ENCODE peak calls at places on chromosomes 6 and 20, in six cellular contexts. T is HCT116, R is GM12878, N is upper lobe of left lung, W is HepG2, P is K562. J is an unnamed sample. For H3K4me1, the result is how much of the 10 kb centered on the place peaks cover.

GRCh38 chr20:49399329-49399728 is 83.1 kb downstream of the KCNB1 start:
- ATAC-seq in T (no peak), R (no peak), N (no peak), W (no peak), P (no peak), J (peak)

GRCh38 chr6:70216767-70217166 is 86.1 kb downstream of the COL9A1 start:
- ATAC-seq in T (no peak), R (no peak), N (no peak), W (no peak), P (no peak), J (no peak)

GRCh38 chr6:14109411-14109826 is 8.2 kb upstream of the CD83 start:
- ATAC-seq in T (no peak), R (no peak), N (no peak), W (no peak), P (peak), J (no peak)

GRCh38 chr6:98958791-98959190 is 11.0 kb upstream of the FBXL4 start:
- ATAC-seq in T (no peak), R (no peak), N (no peak), W (no peak), P (no peak), J (no peak)

GRCh38 chr6:89205819-89206218 is 11.3 kb downstream of the GABRR1 start:
- ATAC-seq in T (no peak), R (no peak), N (no peak), W (no peak), P (no peak), J (no peak)

GRCh38 chr20:41499064-41499463 is 119.1 kb downstream of the CHD6 start:
- ATAC-seq in T (no peak), R (no peak), N (no peak), W (no peak), P (no peak), J (no peak)

GRCh38 chr20:32353848-32354496 is 4.2 kb upstream of the ASXL1 start:
- ATAC-seq in T (no peak), R (no peak), N (no peak), W (no peak), P (no peak), J (no peak)

GRCh38 chr6:32944265-32944664 is 3.4 kb upstream of the HLA-DMB start:
- ATAC-seq in T (no peak), R (peak), N (peak), W (no peak), P (no peak), J (no peak)

GRCh38 chr6:34182751-34183531 is 37.1 kb upstream of the GRM4 start:
- ATAC-seq in T (no peak), R (peak), N (peak), W (no peak), P (peak), J (no peak)

GRCh38 chr6:6952484-6952883 is 155.3 kb upstream of the RREB1 start:
- ATAC-seq in T (no peak), R (no peak), N (no peak), W (no peak), P (no peak), J (no peak)

GRCh38 chr6:123802351-123802696 is 1.3 kb upstream of the NKAIN2 start:
- ATAC-seq in T (peak), R (peak), N (peak), W (peak), P (no peak), J (no peak)

GRCh38 chr6:146364816-146365594 is 178.6 kb upstream of the RAB32 start:
- ATAC-seq in T (no peak), R (no peak), N (no peak), W (no peak), P (no peak), J (no peak)

GRCh38 chr6:134123666-134124208 is 71.3 kb upstream of the SLC2A12 start:
- ATAC-seq in T (peak), R (peak), N (peak), W (peak), P (peak), J (no peak)

GRCh38 chr20:14711681-14712080 is 374.3 kb upstream of the FLRT3 start:
- ATAC-seq in T (no peak), R (no peak), N (no peak), W (no peak), P (no peak), J (no peak)

GRCh38 chr20:38730989-38731737 is 6.9 kb downstream of the SLC32A1 start:
- ATAC-seq in T (peak), R (peak), N (peak), W (peak), P (peak), J (peak)

GRCh38 chr20:39983183-39983582 is 705.9 kb downstream of the MAFB start:
- ATAC-seq in T (no peak), R (no peak), N (no peak), W (no peak), P (no peak), J (no peak)

GRCh38 chr20:39983655-39984054 is 705.4 kb downstream of the MAFB start:
- ATAC-seq in T (no peak), R (no peak), N (no peak), W (no peak), P (no peak), J (no peak)

GRCh38 chr20:39985276-39985675 is 703.8 kb downstream of the MAFB start:
- ATAC-seq in T (no peak), R (no peak), N (no peak), W (no peak), P (no peak), J (no peak)

GRCh38 chr20:39988991-39989390 is 700.0 kb downstream of the MAFB start:
- ATAC-seq in T (no peak), R (no peak), N (no peak), W (no peak), P (no peak), J (no peak)

GRCh38 chr20:39986231-39986904 is 702.7 kb downstream of the MAFB start:
- ATAC-seq in T (no peak), R (no peak), N (peak), W (no peak), P (no peak), J (peak)
- TF ChIP-seq POLR2AphosphoS5 in T (no peak), R (no peak), N (peak), W (no peak), P (no peak), J (peak)

GRCh38 chr6:140043357-140043756 is 668.9 kb upstream of the CITED2 start:
- ATAC-seq in T (peak), R (no peak), N (peak), W (no peak), P (no peak), J (peak)
- TF ChIP-seq POLR2A in T (no peak), R (no peak), N (no peak), W (no peak), P (no peak), J (no peak)

GRCh38 chr6:138540468-138540867 is 41.2 kb upstream of the NHSL1 start:
- ATAC-seq in T (no peak), R (peak), N (no peak), W (no peak), P (no peak), J (no peak)
- H3K4me1 ChIP-seq in T (under half), R (under half), N (under half), W (half or more), P (under half), J (half or more)

DNA sequence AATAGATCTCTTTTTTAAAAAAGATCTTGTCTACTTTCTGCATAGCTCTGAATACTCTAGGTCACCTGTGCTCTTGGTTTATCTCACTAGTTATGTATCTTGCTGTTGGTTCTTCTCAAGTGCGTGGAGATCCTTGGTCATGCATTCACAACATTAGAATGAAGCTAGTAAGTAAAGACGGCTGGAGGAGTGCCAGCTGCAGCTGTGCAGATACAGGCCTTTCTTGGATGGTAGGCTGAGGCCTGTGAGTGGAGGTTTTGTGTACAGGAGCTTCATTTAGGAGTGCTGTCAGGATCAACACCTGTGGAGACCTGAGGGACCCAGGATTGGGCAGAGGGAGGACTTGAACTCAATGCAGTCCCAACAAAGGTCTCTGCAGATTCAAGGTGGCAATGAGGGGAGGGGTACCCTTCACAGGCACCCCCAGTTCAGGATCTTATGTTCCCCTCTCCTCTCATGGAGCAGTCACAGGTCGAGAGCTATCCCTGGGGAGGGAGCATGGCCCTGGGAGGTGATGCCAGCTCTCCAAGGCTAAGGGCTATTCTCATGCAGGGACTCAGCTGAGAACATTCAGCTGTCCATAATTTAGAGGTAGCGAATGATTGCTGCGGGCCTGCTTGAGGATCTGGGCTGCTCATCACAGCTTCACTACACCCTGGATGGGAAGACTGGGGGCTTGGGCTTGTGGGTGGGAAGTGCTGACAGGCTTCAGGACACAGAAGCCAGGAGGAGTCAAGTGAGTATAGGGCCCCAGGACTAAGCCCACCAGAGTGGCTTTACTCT is 98.9 kb upstream of the ENPP5 start:
- ATAC-seq in T (no peak), R (no peak), N (no peak), W (no peak), P (no peak), J (peak)
- TF ChIP-seq POLR2AphosphoS5 in T (no peak), R (no peak), N (no peak), W (no peak), P (no peak), J (no peak)

DNA sequence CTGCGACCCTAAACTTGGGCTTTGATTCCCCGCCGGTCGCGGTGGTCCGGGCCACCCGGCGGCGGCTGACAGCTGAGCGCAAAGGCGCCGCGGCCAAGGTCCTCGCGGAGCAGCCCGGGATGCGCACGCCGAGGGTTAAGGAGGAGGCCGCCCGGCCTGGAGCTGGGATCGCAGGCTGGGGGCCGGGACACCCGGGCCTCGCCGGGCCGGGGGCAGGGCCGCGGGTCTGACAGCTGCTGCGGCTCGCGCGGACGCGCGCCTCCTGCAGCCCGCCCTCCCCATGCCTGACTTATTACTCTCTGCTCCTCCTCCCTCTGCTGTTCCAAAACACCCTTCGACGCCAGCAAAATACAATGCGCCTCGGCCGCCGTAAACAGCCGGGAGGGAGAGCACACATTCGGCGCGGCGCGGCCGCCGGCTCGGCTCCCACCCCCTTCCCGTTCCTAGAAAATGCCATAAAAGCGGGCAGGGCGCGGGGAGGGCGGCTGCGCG is 743 bp downstream of the BACH2 start:
- ATAC-seq in T (peak), R (peak), N (peak), W (peak), P (peak), J (peak)
- TF ChIP-seq POLR2A in T (no peak), R (no peak), N (peak), W (no peak), P (no peak), J (peak)

DNA sequence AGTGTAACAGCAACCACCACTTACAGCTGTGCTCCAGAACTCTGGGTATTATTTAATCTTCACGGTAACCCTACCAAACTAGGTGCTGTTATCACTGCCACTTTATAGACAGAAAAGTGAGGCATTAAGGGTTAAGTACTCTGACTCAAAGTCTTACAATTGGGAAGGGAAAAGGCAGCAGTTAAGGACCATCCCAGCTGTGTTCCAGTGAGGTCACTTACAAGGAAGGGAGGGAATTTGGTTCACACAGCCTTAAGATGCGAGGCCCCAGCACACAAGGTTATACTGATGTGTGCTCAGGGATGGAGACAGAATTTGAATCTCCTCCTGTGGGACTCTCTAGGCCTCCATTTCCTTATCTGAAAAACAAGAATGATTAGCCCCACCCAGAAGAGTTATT is 46.7 kb downstream of the TRERF1 start:
- ATAC-seq in T (peak), R (no peak), N (peak), W (no peak), P (no peak), J (peak)
- H3K4me1 ChIP-seq in T (half or more), R (under half), N (under half), W (under half), P (under half), J (under half)

GRCh38 chr6:168052291-168052891 is 26.6 kb downstream of the FRMD1 start:
- ATAC-seq in T (peak), R (no peak), N (no peak), W (no peak), P (no peak), J (no peak)
- TF ChIP-seq POLR2AphosphoS5 in T (no peak), R (no peak), N (no peak), W (no peak), P (no peak), J (no peak)

DNA sequence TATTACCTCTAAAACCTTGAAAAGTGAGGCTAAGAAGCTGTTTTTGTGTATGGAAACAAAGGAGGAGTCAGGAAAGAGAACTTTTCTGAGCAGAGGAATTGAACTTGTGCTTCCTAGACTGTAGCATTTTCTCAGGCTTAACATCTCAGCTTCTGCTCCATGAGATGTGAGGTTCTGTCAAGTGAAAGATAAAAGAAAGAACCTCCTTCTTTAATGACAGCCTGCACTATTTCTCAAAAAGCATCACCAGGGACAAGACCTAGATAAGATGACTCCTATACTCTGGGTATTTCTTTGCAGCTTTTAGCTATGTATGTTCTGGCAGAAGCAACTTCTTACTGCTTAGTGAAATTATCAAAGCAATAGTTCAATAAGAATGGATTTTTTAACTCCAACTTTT is 87.6 kb upstream of the KCNQ5 start:
- ATAC-seq in T (no peak), R (no peak), N (no peak), W (no peak), P (peak), J (no peak)
- TF ChIP-seq POLR2A in T (no peak), R (no peak), N (no peak), W (no peak), P (no peak), J (no peak)

GRCh38 chr20:36468149-36469000 is 72.9 kb upstream of the MYL9 start:
- ATAC-seq in T (no peak), R (peak), N (no peak), W (peak), P (no peak), J (no peak)

GRCh38 chr20:36471885-36472642 is 69.3 kb upstream of the MYL9 start:
- ATAC-seq in T (no peak), R (peak), N (no peak), W (no peak), P (peak), J (no peak)

GRCh38 chr20:36467076-36467999 is 74.0 kb upstream of the MYL9 start:
- ATAC-seq in T (no peak), R (peak), N (peak), W (no peak), P (no peak), J (peak)

GRCh38 chr20:36470482-36471062 is 70.7 kb upstream of the MYL9 start:
- ATAC-seq in T (no peak), R (peak), N (no peak), W (no peak), P (no peak), J (no peak)

DNA sequence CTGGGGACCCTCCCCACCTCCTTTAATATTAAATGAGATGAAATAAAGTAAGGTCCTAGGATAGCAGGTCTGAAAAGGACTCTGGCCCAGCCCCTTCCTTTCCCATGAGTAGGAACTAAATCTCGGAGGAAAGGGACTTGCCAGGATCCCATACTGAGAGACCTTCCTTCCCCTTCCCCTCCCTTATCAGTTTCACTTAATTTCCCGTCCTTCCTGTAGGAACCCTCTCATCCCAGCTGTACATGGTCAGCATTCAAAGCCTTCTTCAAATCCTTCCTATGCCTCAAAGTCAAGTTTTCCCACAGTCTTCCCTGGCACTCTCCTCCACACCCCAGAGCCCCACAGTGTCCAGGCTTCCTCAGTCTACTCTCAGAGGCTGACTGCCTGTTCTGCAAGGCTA is 71.3 kb upstream of the MYL9 start:
- ATAC-seq in T (no peak), R (no peak), N (no peak), W (no peak), P (no peak), J (no peak)
- H3K4me1 ChIP-seq in T (half or more), R (half or more), N (half or more), W (half or more), P (under half), J (half or more)

J was measured in gastroesophageal sphincter.